ENCODE peak calls at places on chromosomes 5 and 9, in six cellular contexts. One of them, this sample, is unnamed.
A peak's percentile ranks its signal among the peaks of the same experiment; 100 is the strongest.

GRCh38 chr5:168934186-168934585 is 355.0 kb upstream of the PANK3 start:
- DNase-seq in foreskin fibroblast: no peak
- DNase-seq in SW 1271: no peak
- DNase-seq in adrenal gland: no peak
- DNase-seq in stimulated activated CD4-positive, alpha-beta T cell treated with anti-CD3 and anti-CD28 coated beads, TNF-alpha, amount 100 ng/mL, for 4 hours: no peak
- DNase-seq in right cardiac atrium: no peak
- DNase-seq in this sample: no peak

GRCh38 chr9:123426406-123426805 is 70.4 kb downstream of the CRB2 start:
- DNase-seq in right cardiac atrium: no peak
- DNase-seq in SW 1271: no peak
- DNase-seq in stimulated activated CD4-positive, alpha-beta T cell treated with anti-CD3 and anti-CD28 coated beads, TNF-alpha, amount 100 ng/mL, for 4 hours: no peak
- DNase-seq in foreskin fibroblast: no peak
- DNase-seq in adrenal gland: no peak
- DNase-seq in this sample: peak; percentile 17

GRCh38 chr5:55897905-55898304 is 46.7 kb downstream of the IL31RA start:
- DNase-seq in right cardiac atrium: peak; percentile 71
- DNase-seq in adrenal gland: no peak
- DNase-seq in SW 1271: no peak
- DNase-seq in foreskin fibroblast: peak; percentile 98
- DNase-seq in stimulated activated CD4-positive, alpha-beta T cell treated with anti-CD3 and anti-CD28 coated beads, TNF-alpha, amount 100 ng/mL, for 4 hours: no peak
- DNase-seq in this sample: no peak

GRCh38 chr5:142120247-142120935 is 11.8 kb downstream of the NDFIP1 start:
- DNase-seq in right cardiac atrium: no peak
- DNase-seq in stimulated activated CD4-positive, alpha-beta T cell treated with anti-CD3 and anti-CD28 coated beads, TNF-alpha, amount 100 ng/mL, for 4 hours: no peak
- DNase-seq in adrenal gland: no peak
- DNase-seq in SW 1271: no peak
- DNase-seq in foreskin fibroblast: no peak
- DNase-seq in this sample: no peak

GRCh38 chr5:127595484-127596368 is 53.2 kb upstream of the CTXN3 start:
- DNase-seq in right cardiac atrium: no peak
- DNase-seq in stimulated activated CD4-positive, alpha-beta T cell treated with anti-CD3 and anti-CD28 coated beads, TNF-alpha, amount 100 ng/mL, for 4 hours: no peak
- DNase-seq in SW 1271: no peak
- DNase-seq in foreskin fibroblast: no peak
- DNase-seq in adrenal gland: no peak
- DNase-seq in this sample: no peak

GRCh38 chr5:139388198-139388821 is 1.4 kb downstream of the MZB1 start:
- DNase-seq in adrenal gland: peak; percentile 49
- DNase-seq in SW 1271: no peak
- DNase-seq in foreskin fibroblast: peak; percentile 60
- DNase-seq in right cardiac atrium: peak; percentile 77
- DNase-seq in stimulated activated CD4-positive, alpha-beta T cell treated with anti-CD3 and anti-CD28 coated beads, TNF-alpha, amount 100 ng/mL, for 4 hours: no peak
- DNase-seq in this sample: no peak

GRCh38 chr9:115046199-115046598 is 71.8 kb downstream of the TNC start:
- DNase-seq in stimulated activated CD4-positive, alpha-beta T cell treated with anti-CD3 and anti-CD28 coated beads, TNF-alpha, amount 100 ng/mL, for 4 hours: no peak
- DNase-seq in right cardiac atrium: no peak
- DNase-seq in foreskin fibroblast: no peak
- DNase-seq in adrenal gland: no peak
- DNase-seq in SW 1271: no peak
- DNase-seq in this sample: no peak

GRCh38 chr5:20972419-20972925 is 984.5 kb upstream of the CDH18 start:
- DNase-seq in foreskin fibroblast: no peak
- DNase-seq in right cardiac atrium: peak; percentile 82
- DNase-seq in SW 1271: peak; percentile 93
- DNase-seq in adrenal gland: no peak
- DNase-seq in stimulated activated CD4-positive, alpha-beta T cell treated with anti-CD3 and anti-CD28 coated beads, TNF-alpha, amount 100 ng/mL, for 4 hours: no peak
- DNase-seq in this sample: peak; percentile 68

GRCh38 chr5:111775224-111775623 is 18.2 kb upstream of the NREP start:
- DNase-seq in foreskin fibroblast: peak; percentile 48
- DNase-seq in stimulated activated CD4-positive, alpha-beta T cell treated with anti-CD3 and anti-CD28 coated beads, TNF-alpha, amount 100 ng/mL, for 4 hours: no peak
- DNase-seq in adrenal gland: no peak
- DNase-seq in right cardiac atrium: no peak
- DNase-seq in SW 1271: no peak
- DNase-seq in this sample: no peak

GRCh38 chr5:82387041-82387818 is 109.1 kb upstream of the RPS23 start:
- DNase-seq in foreskin fibroblast: peak; percentile 45
- DNase-seq in SW 1271: no peak
- DNase-seq in adrenal gland: peak; percentile 73
- DNase-seq in stimulated activated CD4-positive, alpha-beta T cell treated with anti-CD3 and anti-CD28 coated beads, TNF-alpha, amount 100 ng/mL, for 4 hours: no peak
- DNase-seq in right cardiac atrium: peak; percentile 63
- DNase-seq in this sample: no peak

GRCh38 chr9:131735238-131736181 is 4.4 kb downstream of the RAPGEF1 start:
- DNase-seq in foreskin fibroblast: no peak
- DNase-seq in adrenal gland: no peak
- DNase-seq in stimulated activated CD4-positive, alpha-beta T cell treated with anti-CD3 and anti-CD28 coated beads, TNF-alpha, amount 100 ng/mL, for 4 hours: no peak
- DNase-seq in SW 1271: no peak
- DNase-seq in right cardiac atrium: no peak
- DNase-seq in this sample: no peak

GRCh38 chr5:128378196-128378595 is 159.8 kb downstream of the FBN2 start:
- DNase-seq in adrenal gland: no peak
- DNase-seq in right cardiac atrium: no peak
- DNase-seq in SW 1271: no peak
- DNase-seq in foreskin fibroblast: peak; percentile 6
- DNase-seq in stimulated activated CD4-positive, alpha-beta T cell treated with anti-CD3 and anti-CD28 coated beads, TNF-alpha, amount 100 ng/mL, for 4 hours: no peak
- DNase-seq in this sample: no peak

GRCh38 chr5:132418876-132419275 is 49.4 kb downstream of the SLC22A5 start:
- DNase-seq in foreskin fibroblast: peak; percentile 72
- DNase-seq in right cardiac atrium: no peak
- DNase-seq in adrenal gland: no peak
- DNase-seq in SW 1271: no peak
- DNase-seq in stimulated activated CD4-positive, alpha-beta T cell treated with anti-CD3 and anti-CD28 coated beads, TNF-alpha, amount 100 ng/mL, for 4 hours: no peak
- DNase-seq in this sample: no peak

GRCh38 chr9:128523199-128523925 is 18.8 kb downstream of the GLE1 start:
- DNase-seq in adrenal gland: peak; percentile 18
- DNase-seq in foreskin fibroblast: peak; percentile 72
- DNase-seq in stimulated activated CD4-positive, alpha-beta T cell treated with anti-CD3 and anti-CD28 coated beads, TNF-alpha, amount 100 ng/mL, for 4 hours: no peak
- DNase-seq in right cardiac atrium: peak; percentile 61
- DNase-seq in SW 1271: no peak
- DNase-seq in this sample: no peak

GRCh38 chr5:83927140-83927733 is 206.6 kb upstream of the HAPLN1 start:
- DNase-seq in adrenal gland: peak; percentile 64
- DNase-seq in SW 1271: peak; percentile 57
- DNase-seq in stimulated activated CD4-positive, alpha-beta T cell treated with anti-CD3 and anti-CD28 coated beads, TNF-alpha, amount 100 ng/mL, for 4 hours: no peak
- DNase-seq in foreskin fibroblast: peak; percentile 67
- DNase-seq in right cardiac atrium: peak; percentile 69
- DNase-seq in this sample: no peak

GRCh38 chr5:140000332-140000731 is 42.8 kb downstream of the NRG2 start:
- DNase-seq in SW 1271: no peak
- DNase-seq in foreskin fibroblast: no peak
- DNase-seq in stimulated activated CD4-positive, alpha-beta T cell treated with anti-CD3 and anti-CD28 coated beads, TNF-alpha, amount 100 ng/mL, for 4 hours: no peak
- DNase-seq in adrenal gland: no peak
- DNase-seq in right cardiac atrium: peak; percentile 52
- DNase-seq in this sample: no peak

GRCh38 chr5:160387445-160387844 is 12.4 kb downstream of the FAM200C start:
- DNase-seq in SW 1271: no peak
- DNase-seq in right cardiac atrium: no peak
- DNase-seq in foreskin fibroblast: no peak
- DNase-seq in adrenal gland: no peak
- DNase-seq in stimulated activated CD4-positive, alpha-beta T cell treated with anti-CD3 and anti-CD28 coated beads, TNF-alpha, amount 100 ng/mL, for 4 hours: no peak
- DNase-seq in this sample: no peak

GRCh38 chr9:114261026-114261425 is 61.9 kb upstream of the ORM1 start:
- DNase-seq in right cardiac atrium: peak; percentile 9
- DNase-seq in adrenal gland: no peak
- DNase-seq in stimulated activated CD4-positive, alpha-beta T cell treated with anti-CD3 and anti-CD28 coated beads, TNF-alpha, amount 100 ng/mL, for 4 hours: no peak
- DNase-seq in SW 1271: no peak
- DNase-seq in foreskin fibroblast: no peak
- DNase-seq in this sample: no peak

GRCh38 chr9:122991370-122991830 is 42.1 kb upstream of the GPR21 start:
- DNase-seq in foreskin fibroblast: peak; percentile 85
- DNase-seq in adrenal gland: peak; percentile 37
- DNase-seq in SW 1271: peak; percentile 71
- DNase-seq in stimulated activated CD4-positive, alpha-beta T cell treated with anti-CD3 and anti-CD28 coated beads, TNF-alpha, amount 100 ng/mL, for 4 hours: peak; percentile 3
- DNase-seq in right cardiac atrium: no peak
- DNase-seq in this sample: peak; percentile 29

GRCh38 chr9:95980262-95981125 is 105.0 kb downstream of the ERCC6L2 start:
- DNase-seq in right cardiac atrium: no peak
- DNase-seq in adrenal gland: no peak
- DNase-seq in foreskin fibroblast: peak; percentile 42
- DNase-seq in stimulated activated CD4-positive, alpha-beta T cell treated with anti-CD3 and anti-CD28 coated beads, TNF-alpha, amount 100 ng/mL, for 4 hours: no peak
- DNase-seq in SW 1271: no peak
- DNase-seq in this sample: no peak

GRCh38 chr9:12094051-12094450 is 599.1 kb upstream of the TYRP1 start:
- DNase-seq in stimulated activated CD4-positive, alpha-beta T cell treated with anti-CD3 and anti-CD28 coated beads, TNF-alpha, amount 100 ng/mL, for 4 hours: no peak
- DNase-seq in foreskin fibroblast: no peak
- DNase-seq in SW 1271: no peak
- DNase-seq in adrenal gland: no peak
- DNase-seq in right cardiac atrium: no peak
- DNase-seq in this sample: no peak

GRCh38 chr5:147396070-147396469 is 113.8 kb downstream of the DPYSL3 start:
- DNase-seq in foreskin fibroblast: peak; percentile 58
- DNase-seq in SW 1271: no peak
- DNase-seq in right cardiac atrium: peak; percentile 79
- DNase-seq in adrenal gland: no peak
- DNase-seq in stimulated activated CD4-positive, alpha-beta T cell treated with anti-CD3 and anti-CD28 coated beads, TNF-alpha, amount 100 ng/mL, for 4 hours: no peak
- DNase-seq in this sample: no peak

GRCh38 chr5:142801495-142801871 is 31.3 kb downstream of the ARHGAP26 start:
- DNase-seq in right cardiac atrium: no peak
- DNase-seq in foreskin fibroblast: no peak
- DNase-seq in stimulated activated CD4-positive, alpha-beta T cell treated with anti-CD3 and anti-CD28 coated beads, TNF-alpha, amount 100 ng/mL, for 4 hours: no peak
- DNase-seq in SW 1271: no peak
- DNase-seq in adrenal gland: no peak
- DNase-seq in this sample: no peak

GRCh38 chr5:15695171-15695676 is 195.2 kb downstream of the FBXL7 start:
- DNase-seq in right cardiac atrium: peak; percentile 49
- DNase-seq in SW 1271: no peak
- DNase-seq in foreskin fibroblast: peak; percentile 78
- DNase-seq in adrenal gland: no peak
- DNase-seq in stimulated activated CD4-positive, alpha-beta T cell treated with anti-CD3 and anti-CD28 coated beads, TNF-alpha, amount 100 ng/mL, for 4 hours: no peak
- DNase-seq in this sample: no peak

GRCh38 chr5:83265318-83265717 is 188.0 kb downstream of the XRCC4 start:
- DNase-seq in adrenal gland: no peak
- DNase-seq in foreskin fibroblast: peak; percentile 24
- DNase-seq in stimulated activated CD4-positive, alpha-beta T cell treated with anti-CD3 and anti-CD28 coated beads, TNF-alpha, amount 100 ng/mL, for 4 hours: no peak
- DNase-seq in right cardiac atrium: no peak
- DNase-seq in SW 1271: no peak
- DNase-seq in this sample: peak; percentile 84

GRCh38 chr5:178180141-178180863 is 6.9 kb downstream of the GMCL2 start:
- DNase-seq in adrenal gland: no peak
- DNase-seq in stimulated activated CD4-positive, alpha-beta T cell treated with anti-CD3 and anti-CD28 coated beads, TNF-alpha, amount 100 ng/mL, for 4 hours: no peak
- DNase-seq in foreskin fibroblast: no peak
- DNase-seq in right cardiac atrium: no peak
- DNase-seq in SW 1271: no peak
- DNase-seq in this sample: no peak

GRCh38 chr5:135454946-135455345 is 2.8 kb upstream of the TIFAB start:
- DNase-seq in adrenal gland: no peak
- DNase-seq in stimulated activated CD4-positive, alpha-beta T cell treated with anti-CD3 and anti-CD28 coated beads, TNF-alpha, amount 100 ng/mL, for 4 hours: no peak
- DNase-seq in right cardiac atrium: no peak
- DNase-seq in SW 1271: no peak
- DNase-seq in foreskin fibroblast: no peak
- DNase-seq in this sample: no peak

GRCh38 chr5:37552770-37553719 is 173.9 kb downstream of the WDR70 start:
- DNase-seq in SW 1271: peak; percentile 28
- DNase-seq in right cardiac atrium: no peak
- DNase-seq in foreskin fibroblast: peak; percentile 15
- DNase-seq in adrenal gland: no peak
- DNase-seq in stimulated activated CD4-positive, alpha-beta T cell treated with anti-CD3 and anti-CD28 coated beads, TNF-alpha, amount 100 ng/mL, for 4 hours: no peak
- DNase-seq in this sample: no peak

GRCh38 chr9:116042321-116042720 is 111.3 kb upstream of the PAPPA start:
- DNase-seq in foreskin fibroblast: no peak
- DNase-seq in adrenal gland: no peak
- DNase-seq in right cardiac atrium: peak; percentile 66
- DNase-seq in stimulated activated CD4-positive, alpha-beta T cell treated with anti-CD3 and anti-CD28 coated beads, TNF-alpha, amount 100 ng/mL, for 4 hours: no peak
- DNase-seq in SW 1271: no peak
- DNase-seq in this sample: no peak

GRCh38 chr9:79572032-79572890 is 496 bp downstream of the TLE4 start:
- DNase-seq in SW 1271: peak; percentile 60
- DNase-seq in stimulated activated CD4-positive, alpha-beta T cell treated with anti-CD3 and anti-CD28 coated beads, TNF-alpha, amount 100 ng/mL, for 4 hours: no peak
- DNase-seq in right cardiac atrium: peak; percentile 80
- DNase-seq in foreskin fibroblast: peak; percentile 76
- DNase-seq in adrenal gland: peak; percentile 62
- DNase-seq in this sample: no peak

GRCh38 chr5:127685662-127686061 is 17.5 kb upstream of the CCDC192 start:
- DNase-seq in SW 1271: no peak
- DNase-seq in stimulated activated CD4-positive, alpha-beta T cell treated with anti-CD3 and anti-CD28 coated beads, TNF-alpha, amount 100 ng/mL, for 4 hours: no peak
- DNase-seq in right cardiac atrium: no peak
- DNase-seq in foreskin fibroblast: peak; percentile 33
- DNase-seq in adrenal gland: no peak
- DNase-seq in this sample: no peak

GRCh38 chr9:133657120-133657661 is 21.0 kb downstream of the DBH start:
- DNase-seq in SW 1271: no peak
- DNase-seq in adrenal gland: no peak
- DNase-seq in foreskin fibroblast: peak; percentile 10
- DNase-seq in right cardiac atrium: peak; percentile 68
- DNase-seq in stimulated activated CD4-positive, alpha-beta T cell treated with anti-CD3 and anti-CD28 coated beads, TNF-alpha, amount 100 ng/mL, for 4 hours: no peak
- DNase-seq in this sample: no peak

GRCh38 chr5:170148430-170149205 is 42.9 kb downstream of the FOXI1 start:
- DNase-seq in foreskin fibroblast: no peak
- DNase-seq in right cardiac atrium: no peak
- DNase-seq in stimulated activated CD4-positive, alpha-beta T cell treated with anti-CD3 and anti-CD28 coated beads, TNF-alpha, amount 100 ng/mL, for 4 hours: no peak
- DNase-seq in adrenal gland: no peak
- DNase-seq in SW 1271: no peak
- DNase-seq in this sample: no peak

GRCh38 chr9:94554078-94554438 is 825 bp upstream of the PCAT7 start:
- DNase-seq in right cardiac atrium: peak; percentile 28
- DNase-seq in stimulated activated CD4-positive, alpha-beta T cell treated with anti-CD3 and anti-CD28 coated beads, TNF-alpha, amount 100 ng/mL, for 4 hours: no peak
- DNase-seq in adrenal gland: no peak
- DNase-seq in foreskin fibroblast: no peak
- DNase-seq in SW 1271: no peak
- DNase-seq in this sample: peak; percentile 40